ENCODE peak calls at places on chromosomes 3 and 15, in nine cellular contexts. O is body of pancreas; X is fibroblast of lung; P is adrenal gland; A is WERI-Rb-1; W is CD8-positive, alpha-beta memory T cell; D is IMR-90; N is A549; Z is Karpas-422. U is an unnamed sample. For H3K9me3, the result is how much of the 10 kb centered on the place peaks cover.

GRCh38 chr3:34969513-34969912 is 669.8 kb upstream of the ARPP21 start:
- DNase-seq in O (no peak), X (no peak), P (no peak), A (no peak), W (no peak), D (no peak), N (no peak), Z (no peak), U (no peak)

GRCh38 chr15:90231028-90232017 is 2.4 kb downstream of the CIB1 start:
- DNase-seq in O (peak), X (peak), P (peak), A (no peak), W (peak), D (no peak), N (no peak), Z (no peak), U (peak)

GRCh38 chr15:57263520-57263919 is 112.8 kb upstream of the CGNL1 start:
- DNase-seq in O (no peak), X (no peak), P (no peak), A (no peak), W (no peak), D (no peak), N (no peak), Z (no peak), U (no peak)

GRCh38 chr3:72127843-72128242 is 342.9 kb upstream of the PROK2 start:
- DNase-seq in O (no peak), X (peak), P (no peak), A (no peak), W (no peak), D (peak), N (no peak), Z (no peak), U (no peak)

GRCh38 chr3:29822051-29822450 is 541.2 kb downstream of the RBMS3 start:
- DNase-seq in O (no peak), X (peak), P (no peak), A (no peak), W (no peak), D (peak), N (no peak), Z (no peak), U (peak)

GRCh38 chr15:62059818-62060115 is 480 bp downstream of the VPS13C start:
- DNase-seq in O (peak), X (peak), P (peak), A (peak), W (peak), D (peak), N (peak), Z (peak), U (peak)

GRCh38 chr15:59313703-59314332 is 58.9 kb downstream of the MYO1E start:
- DNase-seq in O (peak), X (peak), P (peak), A (no peak), W (no peak), D (peak), N (peak), Z (no peak), U (no peak)

GRCh38 chr3:64266065-64266874 is 41.0 kb upstream of the PRICKLE2 start:
- DNase-seq in O (peak), X (peak), P (peak), A (no peak), W (no peak), D (peak), N (peak), Z (no peak), U (no peak)

GRCh38 chr3:151290673-151291072 is 12.3 kb upstream of the P2RY14 start:
- DNase-seq in O (no peak), X (peak), P (no peak), A (no peak), W (no peak), D (peak), N (peak), Z (peak), U (no peak)

GRCh38 chr15:78872155-78872971 is at the start of gene MORF4L1:
- DNase-seq in O (peak), X (peak), P (peak), A (peak), W (peak), D (peak), N (peak), Z (peak), U (peak)

GRCh38 chr15:66849393-66849745 is 147.3 kb downstream of the SMAD6 start:
- DNase-seq in O (no peak), X (no peak), P (no peak), A (no peak), W (no peak), D (no peak), N (no peak), Z (no peak), U (no peak)

GRCh38 chr15:78067328-78068241 is 9.9 kb downstream of the TBC1D2B start:
- DNase-seq in O (no peak), X (no peak), P (peak), A (peak), W (no peak), D (no peak), N (no peak), Z (peak), U (no peak)

GRCh38 chr15:101500865-101501551 is 11.5 kb upstream of the PCSK6 start:
- DNase-seq in O (no peak), X (no peak), P (no peak), A (no peak), W (no peak), D (no peak), N (no peak), Z (no peak), U (no peak)

GRCh38 chr15:77901921-77902750 is 175.4 kb downstream of the TBC1D2B start:
- DNase-seq in O (no peak), X (no peak), P (no peak), A (peak), W (no peak), D (no peak), N (peak), Z (peak), U (no peak)

GRCh38 chr15:57772223-57772957 is 65.9 kb downstream of the POLR2M start:
- DNase-seq in O (no peak), X (peak), P (no peak), A (no peak), W (no peak), D (peak), N (no peak), Z (no peak), U (peak)

GRCh38 chr3:42301446-42302175 is 35.6 kb upstream of the CCK start:
- DNase-seq in O (no peak), X (no peak), P (no peak), A (no peak), W (no peak), D (no peak), N (no peak), Z (no peak), U (no peak)

GRCh38 chr15:70526221-70526973 is 237.0 kb downstream of the UACA start:
- DNase-seq in O (peak), X (no peak), P (no peak), A (no peak), W (no peak), D (peak), N (peak), Z (peak), U (no peak)

GRCh38 chr3:130658666-130659065 is 88.0 kb downstream of the PIK3R4 start:
- DNase-seq in O (no peak), X (peak), P (peak), A (no peak), W (no peak), D (peak), N (no peak), Z (peak), U (no peak)

GRCh38 chr3:72678892-72679291 is 169.4 kb downstream of the SHQ1 start:
- DNase-seq in O (no peak), X (no peak), P (no peak), A (no peak), W (no peak), D (no peak), N (no peak), Z (no peak), U (no peak)

GRCh38 chr3:157408499-157409149 is 28.0 kb upstream of the PTX3 start:
- DNase-seq in O (no peak), X (no peak), P (no peak), A (no peak), W (no peak), D (no peak), N (no peak), Z (no peak), U (no peak)

GRCh38 chr3:129359102-129359461 is 69.4 kb downstream of the EFCAB12 start:
- DNase-seq in O (no peak), X (no peak), P (no peak), A (peak), W (no peak), D (peak), N (no peak), Z (no peak), U (no peak)

GRCh38 chr15:85155360-85155759 is 173.7 kb downstream of the PDE8A start:
- DNase-seq in O (no peak), X (no peak), P (no peak), A (no peak), W (no peak), D (no peak), N (no peak), Z (no peak), U (no peak)

GRCh38 chr15:96307856-96308394 is 22.6 kb upstream of the NR2F2 start:
- DNase-seq in O (no peak), X (no peak), P (no peak), A (no peak), W (no peak), D (no peak), N (no peak), Z (no peak), U (no peak)

GRCh38 chr3:24551626-24552025 is 57.0 kb upstream of the THRB start:
- DNase-seq in O (no peak), X (no peak), P (no peak), A (no peak), W (no peak), D (no peak), N (no peak), Z (no peak), U (no peak)

GRCh38 chr15:76588811-76589747 is 252.5 kb downstream of the ISL2 start:
- DNase-seq in O (no peak), X (no peak), P (no peak), A (no peak), W (no peak), D (no peak), N (peak), Z (no peak), U (no peak)

GRCh38 chr3:141450727-141451378 is 36.0 kb upstream of the RASA2 start:
- DNase-seq in O (no peak), X (no peak), P (no peak), A (peak), W (no peak), D (no peak), N (no peak), Z (no peak), U (no peak)

GRCh38 chr3:65955792-65956477 is 82.8 kb downstream of the MAGI1 start:
- DNase-seq in O (no peak), X (peak), P (no peak), A (no peak), W (no peak), D (peak), N (peak), Z (no peak), U (no peak)

GRCh38 chr3:46824561-46824960 is 38.7 kb downstream of the MYL3 start:
- DNase-seq in O (no peak), X (no peak), P (no peak), A (no peak), W (no peak), D (no peak), N (no peak), Z (no peak), U (no peak)

GRCh38 chr3:195616681-195617080 is 32.9 kb upstream of the APOD start:
- DNase-seq in O (no peak), X (no peak), P (no peak), A (no peak), W (no peak), D (no peak), N (no peak), Z (no peak), U (no peak)

GRCh38 chr3:174253221-174253620 is 605.9 kb upstream of the NAALADL2 start:
- DNase-seq in O (no peak), X (no peak), P (no peak), A (no peak), W (no peak), D (no peak), N (no peak), Z (no peak), U (no peak)

GRCh38 chr3:87076951-87077350 is 86.0 kb upstream of the VGLL3 start:
- DNase-seq in O (no peak), X (peak), P (no peak), A (no peak), W (no peak), D (peak), N (peak), Z (no peak), U (no peak)

GRCh38 chr15:43776101-43776717 is 557 bp downstream of the ELL3 start:
- DNase-seq in O (peak), X (no peak), P (peak), A (no peak), W (peak), D (no peak), N (no peak), Z (peak), U (no peak)

GRCh38 chr3:121477589-121477988 is 68.2 kb downstream of the POLQ start:
- DNase-seq in O (no peak), X (peak), P (no peak), A (no peak), W (no peak), D (peak), N (no peak), Z (no peak), U (no peak)

GRCh38 chr3:145536461-145536860 is 624.5 kb downstream of the PLOD2 start:
- DNase-seq in O (no peak), X (no peak), P (no peak), A (no peak), W (no peak), D (no peak), N (no peak), Z (no peak), U (no peak)

GRCh38 chr3:186200746-186201145 is 91.9 kb upstream of the ETV5 start:
- DNase-seq in O (no peak), X (no peak), P (no peak), A (no peak), W (no peak), D (no peak), N (no peak), Z (no peak), U (no peak)

GRCh38 chr3:7504886-7505775 is 644.2 kb downstream of the GRM7 start:
- DNase-seq in O (peak), X (peak), P (peak), A (no peak), W (no peak), D (no peak), N (peak), Z (no peak), U (no peak)

GRCh38 chr3:7503431-7503830 is 642.5 kb downstream of the GRM7 start:
- DNase-seq in O (no peak), X (no peak), P (no peak), A (no peak), W (no peak), D (no peak), N (no peak), Z (no peak), U (no peak)

GRCh38 chr3:7512048-7512447 is 651.1 kb downstream of the GRM7 start:
- DNase-seq in O (no peak), X (no peak), P (no peak), A (no peak), W (no peak), D (no peak), N (no peak), Z (no peak), U (no peak)

GRCh38 chr3:7508821-7509220 is 647.9 kb downstream of the GRM7 start:
- DNase-seq in O (no peak), X (no peak), P (no peak), A (no peak), W (no peak), D (no peak), N (peak), Z (no peak), U (no peak)

DNA sequence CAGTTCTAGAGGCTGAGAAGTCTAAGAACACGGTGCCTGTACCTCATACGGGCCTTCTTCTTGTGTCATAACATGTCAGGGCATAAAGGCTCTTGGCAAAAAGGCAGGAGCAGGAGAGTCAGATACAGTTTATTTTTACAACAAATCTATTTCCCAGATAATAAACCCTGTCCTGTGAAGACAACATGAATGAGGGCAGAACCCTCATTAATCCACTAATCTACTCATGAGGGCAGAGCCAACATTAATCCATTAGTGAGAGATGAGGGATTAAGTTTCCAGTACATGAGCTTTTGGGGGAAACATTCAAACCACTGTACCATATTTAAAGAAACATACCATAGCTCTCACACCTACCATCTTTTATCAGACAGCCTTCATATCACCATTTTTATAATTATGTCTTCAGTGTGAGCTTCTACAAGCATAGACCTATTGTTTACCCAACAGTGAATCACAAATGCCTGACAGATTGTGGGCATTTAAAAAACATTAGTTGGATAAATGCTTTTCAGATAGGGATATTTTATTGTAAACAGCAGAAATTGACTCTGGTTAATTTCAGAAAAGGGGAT is 645.8 kb downstream of the GRM7 start:
- DNase-seq in O (no peak), X (no peak), P (no peak), A (peak), W (no peak), D (no peak), N (no peak), Z (no peak), U (no peak)
- H3K9me3 ChIP-seq in O (under half), X (under half), P (under half), A (under half), W (under half), D (under half), N (under half), Z (under half), U (under half)

GRCh38 chr15:22231603-22232002 is 151.3 kb downstream of the OR4M2 start:
- DNase-seq in O (no peak), X (no peak), P (no peak), A (no peak), W (no peak), D (no peak), N (no peak), Z (no peak), U (no peak)
- H3K9me3 ChIP-seq in O (under half), X (under half), P (under half), A (under half), W (under half), D (half or more), N (under half), Z (under half), U (under half)

DNA sequence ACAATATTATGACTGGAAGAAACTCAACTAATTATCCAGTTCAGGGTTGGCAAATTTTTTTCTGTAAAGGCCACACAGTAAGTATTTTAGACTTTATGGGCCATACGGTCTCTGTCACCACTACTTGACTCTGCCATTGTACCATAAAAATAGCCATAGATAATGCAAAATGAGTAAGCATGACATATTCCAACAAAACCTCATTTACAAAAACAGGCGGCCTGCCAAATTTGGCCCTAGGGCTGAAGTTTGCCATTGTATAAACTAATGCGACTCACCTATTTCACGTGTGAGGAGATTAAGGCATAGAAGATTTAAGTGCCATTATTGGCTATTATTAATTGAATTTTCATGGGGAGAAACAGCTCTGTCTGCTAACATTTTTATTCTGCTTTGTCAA is 116.8 kb upstream of the CNTN6 start:
- DNase-seq in O (no peak), X (no peak), P (no peak), A (no peak), W (no peak), D (no peak), N (no peak), Z (no peak), U (no peak)
- H3K9me3 ChIP-seq in O (under half), X (under half), P (under half), A (under half), W (under half), D (under half), N (under half), Z (under half), U (under half)

DNA sequence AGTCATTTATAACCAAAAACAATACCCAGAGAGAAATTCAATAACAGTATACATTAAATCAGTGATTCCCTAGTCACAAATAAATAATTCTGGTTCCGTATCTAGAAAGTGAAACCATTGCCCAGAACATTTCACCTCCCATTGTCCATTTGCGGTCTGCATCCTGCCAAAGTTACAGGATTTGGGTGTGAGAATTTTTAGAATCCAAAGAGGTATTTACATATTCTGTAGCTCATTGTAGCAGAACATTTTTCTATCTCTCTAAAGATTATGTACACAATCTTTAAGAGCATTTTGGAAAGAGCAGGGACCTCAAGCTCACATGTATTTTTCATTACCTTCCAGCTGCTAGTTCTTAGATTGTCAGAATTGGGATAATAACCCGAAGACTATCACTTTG is 261.6 kb downstream of the CHL1 start:
- DNase-seq in O (no peak), X (no peak), P (no peak), A (no peak), W (no peak), D (no peak), N (no peak), Z (no peak), U (no peak)
- H3K9me3 ChIP-seq in O (under half), X (under half), P (under half), A (under half), W (under half), D (under half), N (under half), Z (under half), U (under half)